ENCODE peak calls at places on chromosome 3, in four cellular contexts. One of them, this sample, is unnamed.

GRCh38 chr3:195208183-195208582 is 62.8 kb downstream of the XXYLT1 start:
- DNase-seq in A549: no peak
- DNase-seq in GM23338: no peak
- DNase-seq in Panc1: no peak
- DNase-seq in this sample: no peak

GRCh38 chr3:196332168-196332567 is 6.0 kb downstream of the TM4SF19 start:
- DNase-seq in A549: no peak
- DNase-seq in GM23338: no peak
- DNase-seq in Panc1: no peak
- DNase-seq in this sample: no peak

GRCh38 chr3:191361456-191361855 is 31.1 kb upstream of the UTS2B start:
- DNase-seq in A549: no peak
- DNase-seq in GM23338: no peak
- DNase-seq in Panc1: no peak
- DNase-seq in this sample: no peak

GRCh38 chr3:54188176-54188791 is 65.9 kb downstream of the CACNA2D3 start:
- DNase-seq in A549: peak
- DNase-seq in GM23338: peak
- DNase-seq in Panc1: no peak
- DNase-seq in this sample: peak

GRCh38 chr3:124569761-124570160 is 160.5 kb upstream of the UMPS start:
- DNase-seq in A549: no peak
- DNase-seq in GM23338: no peak
- DNase-seq in Panc1: no peak
- DNase-seq in this sample: no peak

GRCh38 chr3:184241141-184241446 is 7.7 kb downstream of the ALG3 start:
- DNase-seq in A549: no peak
- DNase-seq in GM23338: no peak
- DNase-seq in Panc1: no peak
- DNase-seq in this sample: no peak

GRCh38 chr3:102400142-102400541 is 34.7 kb upstream of the ZPLD1 start:
- DNase-seq in A549: no peak
- DNase-seq in GM23338: no peak
- DNase-seq in Panc1: no peak
- DNase-seq in this sample: no peak

GRCh38 chr3:55439657-55440405 is 47.3 kb downstream of the WNT5A start:
- DNase-seq in A549: no peak
- DNase-seq in GM23338: no peak
- DNase-seq in Panc1: no peak
- DNase-seq in this sample: no peak

GRCh38 chr3:109548192-109548938 is 211.0 kb upstream of the DPPA4 start:
- DNase-seq in A549: no peak
- DNase-seq in GM23338: no peak
- DNase-seq in Panc1: no peak
- DNase-seq in this sample: no peak

GRCh38 chr3:186442162-186442561 is 80.1 kb upstream of the DGKG start:
- DNase-seq in A549: no peak
- DNase-seq in GM23338: no peak
- DNase-seq in Panc1: no peak
- DNase-seq in this sample: no peak

GRCh38 chr3:146128939-146129338 is 32.0 kb downstream of the PLOD2 start:
- DNase-seq in A549: no peak
- DNase-seq in GM23338: no peak
- DNase-seq in Panc1: no peak
- DNase-seq in this sample: no peak

GRCh38 chr3:154718058-154718457 is 288.1 kb upstream of the GPR149 start:
- DNase-seq in A549: no peak
- DNase-seq in GM23338: no peak
- DNase-seq in Panc1: no peak
- DNase-seq in this sample: peak

GRCh38 chr3:133573054-133573628 is 345 bp upstream of the CDV3 start:
- DNase-seq in A549: peak
- DNase-seq in GM23338: peak
- DNase-seq in Panc1: peak
- DNase-seq in this sample: peak

GRCh38 chr3:67593761-67594234 is 60.6 kb downstream of the SUCLG2 start:
- DNase-seq in A549: peak
- DNase-seq in GM23338: peak
- DNase-seq in Panc1: no peak
- DNase-seq in this sample: no peak

GRCh38 chr3:42829628-42830436 is 20.6 kb downstream of the ACKR2 start:
- DNase-seq in A549: no peak
- DNase-seq in GM23338: no peak
- DNase-seq in Panc1: no peak
- DNase-seq in this sample: no peak

GRCh38 chr3:58207954-58208353 is 2.8 kb downstream of the DNASE1L3 start:
- DNase-seq in A549: no peak
- DNase-seq in GM23338: no peak
- DNase-seq in Panc1: no peak
- DNase-seq in this sample: no peak

GRCh38 chr3:152650177-152650576 is 184.8 kb upstream of the P2RY1 start:
- DNase-seq in A549: no peak
- DNase-seq in GM23338: no peak
- DNase-seq in Panc1: no peak
- DNase-seq in this sample: no peak

GRCh38 chr3:32097768-32098167 is 8.7 kb upstream of the GPD1L start:
- DNase-seq in A549: no peak
- DNase-seq in GM23338: no peak
- DNase-seq in Panc1: no peak
- DNase-seq in this sample: no peak

GRCh38 chr3:190205739-190206138 is 85.0 kb upstream of the P3H2 start:
- DNase-seq in A549: peak
- DNase-seq in GM23338: no peak
- DNase-seq in Panc1: no peak
- DNase-seq in this sample: no peak

GRCh38 chr3:78163379-78163778 is 1123.5 kb downstream of the ROBO2 start:
- DNase-seq in A549: no peak
- DNase-seq in GM23338: peak
- DNase-seq in Panc1: no peak
- DNase-seq in this sample: no peak

GRCh38 chr3:128701342-128702212 is 24.4 kb upstream of the RAB7A start:
- DNase-seq in A549: no peak
- DNase-seq in GM23338: no peak
- DNase-seq in Panc1: no peak
- DNase-seq in this sample: no peak

GRCh38 chr3:45688194-45688881 is 858 bp upstream of the SACM1L start:
- DNase-seq in A549: peak
- DNase-seq in GM23338: peak
- DNase-seq in Panc1: no peak
- DNase-seq in this sample: peak

GRCh38 chr3:44893097-44893496 is 18.7 kb downstream of the TGM4 start:
- DNase-seq in A549: no peak
- DNase-seq in GM23338: no peak
- DNase-seq in Panc1: no peak
- DNase-seq in this sample: no peak

GRCh38 chr3:162547321-162547720 is 1050.7 kb downstream of the OTOL1 start:
- DNase-seq in A549: no peak
- DNase-seq in GM23338: no peak
- DNase-seq in Panc1: no peak
- DNase-seq in this sample: no peak
- TF ChIP-seq REST in A549: no peak
- TF ChIP-seq REST in GM23338: no peak
- TF ChIP-seq REST in Panc1: no peak
- TF ChIP-seq REST in this sample: no peak

GRCh38 chr3:61560452-61561373 is 658 bp upstream of the PTPRG start:
- DNase-seq in A549: peak
- DNase-seq in GM23338: peak
- DNase-seq in Panc1: no peak
- DNase-seq in this sample: no peak
- TF ChIP-seq REST in A549: no peak
- TF ChIP-seq REST in GM23338: no peak
- TF ChIP-seq REST in Panc1: no peak
- TF ChIP-seq REST in this sample: no peak

GRCh38 chr3:2870714-2871353 is 239.3 kb downstream of the IL5RA start:
- DNase-seq in A549: no peak
- DNase-seq in GM23338: no peak
- DNase-seq in Panc1: no peak
- DNase-seq in this sample: no peak
- TF ChIP-seq REST in A549: no peak
- TF ChIP-seq REST in GM23338: no peak
- TF ChIP-seq REST in Panc1: no peak
- TF ChIP-seq REST in this sample: no peak

DNA sequence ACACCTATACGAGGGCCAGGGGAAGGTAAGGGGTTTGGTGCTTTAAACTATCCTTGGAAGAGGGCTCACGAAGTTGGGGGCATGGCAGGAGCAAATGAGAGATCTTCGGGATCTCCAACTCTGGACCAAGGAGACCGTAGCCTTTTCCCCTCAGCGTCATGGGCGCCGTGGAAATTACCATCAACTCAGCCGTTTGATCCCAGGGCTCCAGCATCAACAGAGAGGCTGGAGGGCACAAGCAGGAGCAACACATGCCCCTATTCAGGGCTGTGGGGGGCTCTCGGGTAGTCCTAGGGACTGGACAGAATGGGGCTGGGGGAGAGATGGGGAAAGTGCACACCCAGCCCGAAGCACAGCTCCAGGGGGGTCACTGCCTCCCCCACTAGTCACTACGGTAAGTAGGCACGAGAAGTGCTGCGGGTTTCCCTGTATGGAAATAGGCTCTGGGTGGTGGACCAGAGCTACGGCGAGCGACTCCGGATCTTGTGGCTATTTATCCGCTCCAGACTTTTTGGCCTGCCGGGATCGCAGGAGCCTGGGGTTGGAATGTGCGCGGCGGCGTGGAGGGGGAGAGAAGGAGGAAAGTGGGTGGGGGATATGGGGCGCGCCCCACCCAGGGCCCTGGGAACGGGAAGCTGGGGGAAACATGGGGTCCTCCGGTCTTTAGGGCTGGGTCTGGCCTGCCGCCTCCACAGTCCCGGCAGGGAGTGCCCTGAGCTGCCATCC is 539 bp upstream of the LAMB2 start:
- DNase-seq in A549: peak
- DNase-seq in GM23338: peak
- DNase-seq in Panc1: no peak
- DNase-seq in this sample: no peak
- TF ChIP-seq REST in A549: no peak
- TF ChIP-seq REST in GM23338: no peak
- TF ChIP-seq REST in Panc1: no peak
- TF ChIP-seq REST in this sample: no peak

DNA sequence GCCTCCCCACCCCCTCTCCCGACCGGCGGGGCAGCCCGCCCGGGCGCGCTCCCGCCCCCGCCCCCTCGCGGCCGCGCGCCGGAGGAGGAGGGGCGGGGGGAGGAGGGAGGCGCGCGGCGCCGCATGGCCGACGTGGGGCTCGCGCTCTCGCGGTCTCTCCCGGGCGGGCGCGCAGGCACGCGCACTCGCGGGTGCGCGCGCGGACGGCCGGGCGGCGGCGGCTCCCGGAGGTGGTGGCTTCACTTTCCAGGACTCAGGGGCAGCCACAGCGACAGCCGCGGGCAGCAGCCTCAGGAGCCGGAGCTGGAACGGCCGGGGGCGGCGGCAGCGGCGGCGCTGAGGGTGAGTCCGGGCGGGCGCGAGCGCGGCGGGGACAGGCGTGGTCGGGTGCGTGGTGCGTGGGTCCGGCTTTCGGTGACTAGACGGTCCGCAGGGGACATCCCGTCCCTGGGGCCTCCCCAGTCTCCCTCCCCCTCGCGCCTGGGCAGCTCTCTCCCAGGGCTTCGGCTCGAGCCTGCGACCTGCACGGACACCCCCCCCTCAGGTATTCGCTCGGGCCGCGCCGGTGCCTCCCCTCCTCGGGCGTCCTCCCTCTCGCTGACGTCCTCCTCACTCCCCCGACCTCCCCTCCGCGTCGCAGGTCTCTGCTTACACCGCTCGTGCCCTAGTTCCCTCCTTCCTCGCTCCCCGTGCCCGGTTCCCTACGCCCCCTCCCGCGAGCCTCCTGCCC is at the start of gene UBE2E2:
- DNase-seq in A549: peak
- DNase-seq in GM23338: peak
- DNase-seq in Panc1: no peak
- DNase-seq in this sample: peak
- TF ChIP-seq REST in A549: no peak
- TF ChIP-seq REST in GM23338: no peak
- TF ChIP-seq REST in Panc1: no peak
- TF ChIP-seq REST in this sample: no peak

DNA sequence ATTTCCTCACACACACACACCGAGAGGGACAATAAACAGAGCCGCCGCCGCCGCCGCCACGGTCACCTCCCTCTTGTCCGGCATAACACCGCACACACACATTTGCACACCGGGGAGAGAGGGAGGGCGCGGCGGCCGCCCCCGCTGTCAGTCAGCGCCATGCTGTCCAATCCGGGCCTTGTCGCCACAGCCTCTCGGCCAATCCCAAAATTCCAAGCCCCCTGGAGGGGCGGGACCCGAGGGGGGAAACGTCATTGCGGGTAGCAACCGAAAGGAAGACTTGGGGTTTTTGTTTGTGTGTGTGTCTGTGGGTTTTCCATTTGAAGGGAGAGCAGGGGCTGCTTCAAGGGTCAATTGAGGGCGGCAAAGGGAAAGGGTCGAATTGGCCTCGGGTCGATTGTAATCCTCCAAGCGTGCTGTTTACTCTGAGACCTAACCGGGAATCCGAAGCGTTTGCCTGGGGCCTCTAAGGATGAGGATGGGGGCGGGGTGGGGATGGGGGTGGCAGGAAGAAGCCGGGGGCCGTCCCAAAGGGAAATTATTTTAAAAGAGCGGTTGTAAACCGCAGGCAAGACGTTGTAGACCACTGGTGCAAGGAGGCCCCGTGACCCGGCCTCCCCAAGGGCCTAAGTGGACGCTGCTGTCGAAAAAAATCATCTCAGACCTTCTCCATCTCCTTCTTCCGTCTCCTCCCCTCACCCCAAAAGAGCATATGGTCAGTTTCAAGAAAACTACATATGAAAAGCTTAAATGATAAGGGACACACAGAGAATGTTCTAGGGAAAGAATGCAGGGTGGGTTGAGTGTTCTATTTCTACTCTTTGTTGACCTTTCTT is at the start of gene TOP2B:
- DNase-seq in A549: peak
- DNase-seq in GM23338: peak
- DNase-seq in Panc1: peak
- DNase-seq in this sample: peak
- TF ChIP-seq REST in A549: no peak
- TF ChIP-seq REST in GM23338: peak
- TF ChIP-seq REST in Panc1: no peak
- TF ChIP-seq REST in this sample: peak

GRCh38 chr3:69081583-69082262 is 1.6 kb upstream of the UBA3 start:
- DNase-seq in A549: no peak
- DNase-seq in GM23338: peak
- DNase-seq in Panc1: no peak
- DNase-seq in this sample: no peak

GRCh38 chr3:69079269-69080159 is 651 bp downstream of the UBA3 start:
- DNase-seq in A549: no peak
- DNase-seq in GM23338: peak
- DNase-seq in Panc1: no peak
- DNase-seq in this sample: peak

GRCh38 chr3:69084326-69084667 is 440 bp upstream of the ARL6IP5 start:
- DNase-seq in A549: peak
- DNase-seq in GM23338: no peak
- DNase-seq in Panc1: no peak
- DNase-seq in this sample: no peak

GRCh38 chr3:69082805-69083204 is 1.9 kb upstream of the ARL6IP5 start:
- DNase-seq in A549: no peak
- DNase-seq in GM23338: no peak
- DNase-seq in Panc1: no peak
- DNase-seq in this sample: peak

GRCh38 chr3:69080233-69080644 is at the start of gene UBA3:
- DNase-seq in A549: peak
- DNase-seq in GM23338: peak
- DNase-seq in Panc1: no peak
- DNase-seq in this sample: peak
- TF ChIP-seq REST in A549: no peak
- TF ChIP-seq REST in GM23338: peak
- TF ChIP-seq REST in Panc1: no peak
- TF ChIP-seq REST in this sample: peak